ENCODE peak calls at places on chromosomes 7 and 10, in six cellular contexts. V is tibial nerve; B is stimulated activated CD8-positive, alpha-beta memory T cell treated with anti-CD3 and anti-CD28 coated beads, Interleukin-15, amount 100 ng/mL, for 48 hours; P is cardiac fibroblast; L is mesendoderm; C is iris pigment epithelial cell. F is an unnamed sample.

GRCh38 chr7:121510858-121511482 is 114.9 kb upstream of the FAM3C start:
- DNase-seq in P (peak), B (no peak), L (peak), V (no peak), C (no peak), F (no peak)

GRCh38 chr7:104862719-104863118 is 151.3 kb upstream of the KMT2E start:
- DNase-seq in V (no peak), C (no peak), L (peak), B (no peak), P (peak), F (peak)

GRCh38 chr10:14665304-14665703 is 109.4 kb downstream of the FAM107B start:
- DNase-seq in P (peak), B (no peak), C (peak), L (no peak), V (no peak), F (peak)

GRCh38 chr7:130063036-130063435 is 7.3 kb upstream of the KLHDC10 start:
- DNase-seq in P (peak), V (no peak), L (peak), B (peak), C (no peak), F (peak)

GRCh38 chr7:76397409-76398183 is 11.9 kb downstream of the SSC4D start:
- DNase-seq in P (peak), L (peak), B (peak), V (peak), C (peak), F (peak)

GRCh38 chr10:100873825-100874326 is 38.9 kb upstream of the SLF2 start:
- DNase-seq in V (no peak), C (no peak), L (no peak), P (no peak), B (no peak), F (no peak)

GRCh38 chr7:5426226-5426475 is 2.5 kb upstream of the TNRC18 start:
- DNase-seq in V (no peak), B (no peak), P (peak), L (no peak), C (peak), F (no peak)

GRCh38 chr10:69600761-69601330 is 27.6 kb upstream of the NEUROG3 start:
- DNase-seq in L (no peak), B (no peak), P (no peak), C (no peak), V (no peak), F (no peak)

GRCh38 chr10:78911533-78912340 is 157.0 kb upstream of the ZMIZ1 start:
- DNase-seq in C (no peak), B (no peak), L (no peak), P (no peak), V (no peak), F (no peak)

GRCh38 chr7:26522633-26523032 is 231.0 kb downstream of the SNX10 start:
- DNase-seq in L (no peak), P (no peak), B (no peak), C (no peak), V (no peak), F (no peak)

GRCh38 chr10:103184615-103185014 is 8.5 kb downstream of the NT5C2 start:
- DNase-seq in B (no peak), V (no peak), P (no peak), C (peak), L (no peak), F (no peak)

GRCh38 chr7:130884437-130885417 is 150.7 kb upstream of the KLF14 start:
- DNase-seq in C (peak), B (no peak), P (no peak), L (no peak), V (no peak), F (no peak)

GRCh38 chr7:127413962-127414361 is 21.5 kb upstream of the ZNF800 start:
- DNase-seq in C (no peak), L (no peak), P (no peak), V (no peak), B (no peak), F (no peak)

GRCh38 chr7:55591282-55591931 is 19.1 kb upstream of the VOPP1 start:
- DNase-seq in B (no peak), C (no peak), V (no peak), L (no peak), P (no peak), F (no peak)

GRCh38 chr10:61465807-61466425 is 12.7 kb upstream of the TMEM26 start:
- DNase-seq in C (peak), B (no peak), L (peak), V (no peak), P (peak), F (peak)

GRCh38 chr10:113297226-113297625 is 255.6 kb upstream of the HABP2 start:
- DNase-seq in V (no peak), C (peak), P (peak), B (no peak), L (peak), F (no peak)

GRCh38 chr10:121157998-121158397 is 306.8 kb downstream of the WDR11 start:
- DNase-seq in B (no peak), V (peak), C (no peak), L (no peak), P (no peak), F (no peak)

GRCh38 chr7:112462236-112462635 is 12.0 kb downstream of the IFRD1 start:
- DNase-seq in C (peak), V (peak), B (no peak), L (no peak), P (peak), F (no peak)

GRCh38 chr7:815284-816216 is 16.7 kb upstream of the SUN1 start:
- DNase-seq in L (peak), B (no peak), C (no peak), V (no peak), P (no peak), F (peak)

GRCh38 chr7:44307301-44307900 is 18.0 kb downstream of the CAMK2B start:
- DNase-seq in C (peak), B (no peak), L (peak), P (peak), V (no peak), F (peak)